ENCODE peak calls at places on chromosome 10, in four cellular contexts. One of them, this sample, is unnamed.

GRCh38 chr10:35182631-35183510 is 56.2 kb downstream of the CREM start:
- DNase-seq in K562: no peak
- DNase-seq in IMR-90: no peak
- DNase-seq in GM12878: no peak
- DNase-seq in this sample: no peak

GRCh38 chr10:93458821-93459257 is 23.3 kb downstream of the MYOF start:
- DNase-seq in K562: no peak
- DNase-seq in IMR-90: peak
- DNase-seq in GM12878: no peak
- DNase-seq in this sample: peak

GRCh38 chr10:123135415-123136141 is at the start of gene HMX3:
- DNase-seq in IMR-90: peak
- DNase-seq in GM12878: no peak
- DNase-seq in K562: peak
- DNase-seq in this sample: no peak

GRCh38 chr10:71773221-71773971 is at the start of gene VSIR:
- DNase-seq in GM12878: peak
- DNase-seq in IMR-90: peak
- DNase-seq in K562: peak
- DNase-seq in this sample: peak

GRCh38 chr10:75475470-75476182 is 44.2 kb downstream of the LRMDA start:
- DNase-seq in K562: no peak
- DNase-seq in IMR-90: no peak
- DNase-seq in GM12878: no peak
- DNase-seq in this sample: no peak

GRCh38 chr10:3623746-3624145 is 161.3 kb downstream of the KLF6 start:
- DNase-seq in IMR-90: peak
- DNase-seq in GM12878: peak
- DNase-seq in K562: no peak
- DNase-seq in this sample: no peak

GRCh38 chr10:27540672-27541071 is 36.6 kb downstream of the RAB18 start:
- DNase-seq in IMR-90: no peak
- DNase-seq in K562: no peak
- DNase-seq in GM12878: no peak
- DNase-seq in this sample: no peak

GRCh38 chr10:86803156-86803555 is 46.7 kb downstream of the BMPR1A start:
- DNase-seq in IMR-90: no peak
- DNase-seq in GM12878: no peak
- DNase-seq in K562: no peak
- DNase-seq in this sample: no peak

GRCh38 chr10:11881477-11882417 is 58.6 kb downstream of the PROSER2 start:
- DNase-seq in K562: peak
- DNase-seq in IMR-90: peak
- DNase-seq in GM12878: no peak
- DNase-seq in this sample: peak

GRCh38 chr10:51092402-51092801 is 18.1 kb downstream of the PRKG1 start:
- DNase-seq in K562: no peak
- DNase-seq in IMR-90: peak
- DNase-seq in GM12878: no peak
- DNase-seq in this sample: no peak

GRCh38 chr10:62024026-62024701 is 122.7 kb downstream of the ARID5B start:
- DNase-seq in K562: no peak
- DNase-seq in IMR-90: no peak
- DNase-seq in GM12878: no peak
- DNase-seq in this sample: no peak

GRCh38 chr10:59907537-59907917 is 1.2 kb upstream of the CCDC6 start:
- DNase-seq in K562: no peak
- DNase-seq in IMR-90: no peak
- DNase-seq in GM12878: no peak
- DNase-seq in this sample: no peak

GRCh38 chr10:49369216-49370162 is 26.4 kb downstream of the DRGX start:
- DNase-seq in IMR-90: no peak
- DNase-seq in K562: no peak
- DNase-seq in GM12878: no peak
- DNase-seq in this sample: no peak

GRCh38 chr10:129970404-129971364 is 6.6 kb upstream of the EBF3 start:
- DNase-seq in K562: no peak
- DNase-seq in GM12878: no peak
- DNase-seq in IMR-90: no peak
- DNase-seq in this sample: no peak

GRCh38 chr10:2949948-2950354 is 117.4 kb upstream of the PFKP start:
- DNase-seq in IMR-90: peak
- DNase-seq in GM12878: peak
- DNase-seq in K562: no peak
- DNase-seq in this sample: peak

GRCh38 chr10:75083972-75084833 is 27.3 kb upstream of the SAMD8 start:
- DNase-seq in IMR-90: peak
- DNase-seq in GM12878: no peak
- DNase-seq in K562: no peak
- DNase-seq in this sample: no peak

GRCh38 chr10:109886037-109886787 is 37.1 kb downstream of the XPNPEP1 start:
- DNase-seq in GM12878: no peak
- DNase-seq in K562: no peak
- DNase-seq in IMR-90: no peak
- DNase-seq in this sample: no peak

DNA sequence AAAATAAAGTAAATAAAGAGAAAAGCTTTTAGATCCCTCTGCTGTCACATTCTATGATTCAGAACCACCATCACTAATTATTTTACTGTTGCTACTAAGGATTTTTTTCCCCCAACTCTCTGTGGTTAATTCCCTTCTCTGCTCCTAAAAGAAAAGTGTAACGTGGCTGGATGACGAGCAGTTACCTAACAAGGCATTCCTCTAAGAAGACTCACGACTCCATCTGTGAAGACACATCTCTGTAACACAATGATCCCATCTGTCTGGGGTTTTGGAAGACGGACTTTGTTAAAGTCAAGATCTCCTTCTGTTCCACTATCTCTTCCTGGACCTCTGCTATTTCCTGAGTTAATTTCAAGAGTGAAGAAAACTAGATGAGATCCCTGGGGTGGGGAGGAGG is 179.9 kb downstream of the SFMBT2 start:
- DNase-seq in K562: no peak
- DNase-seq in IMR-90: peak
- DNase-seq in GM12878: no peak
- DNase-seq in this sample: no peak
- TF ChIP-seq ELK1 in K562: no peak
- TF ChIP-seq ELK1 in IMR-90: no peak
- TF ChIP-seq ELK1 in GM12878: no peak
- TF ChIP-seq ELK1 in this sample: no peak

GRCh38 chr10:120505866-120506265 is 48.8 kb downstream of the PLPP4 start:
- DNase-seq in GM12878: no peak
- DNase-seq in IMR-90: no peak
- DNase-seq in K562: no peak
- DNase-seq in this sample: no peak
- TF ChIP-seq ELK1 in GM12878: no peak
- TF ChIP-seq ELK1 in IMR-90: no peak
- TF ChIP-seq ELK1 in K562: no peak
- TF ChIP-seq ELK1 in this sample: no peak

GRCh38 chr10:125148021-125148439 is 12.3 kb downstream of the CTBP2 start:
- DNase-seq in IMR-90: no peak
- DNase-seq in GM12878: no peak
- DNase-seq in K562: peak
- DNase-seq in this sample: no peak
- TF ChIP-seq ELK1 in IMR-90: no peak
- TF ChIP-seq ELK1 in GM12878: no peak
- TF ChIP-seq ELK1 in K562: no peak
- TF ChIP-seq ELK1 in this sample: no peak

DNA sequence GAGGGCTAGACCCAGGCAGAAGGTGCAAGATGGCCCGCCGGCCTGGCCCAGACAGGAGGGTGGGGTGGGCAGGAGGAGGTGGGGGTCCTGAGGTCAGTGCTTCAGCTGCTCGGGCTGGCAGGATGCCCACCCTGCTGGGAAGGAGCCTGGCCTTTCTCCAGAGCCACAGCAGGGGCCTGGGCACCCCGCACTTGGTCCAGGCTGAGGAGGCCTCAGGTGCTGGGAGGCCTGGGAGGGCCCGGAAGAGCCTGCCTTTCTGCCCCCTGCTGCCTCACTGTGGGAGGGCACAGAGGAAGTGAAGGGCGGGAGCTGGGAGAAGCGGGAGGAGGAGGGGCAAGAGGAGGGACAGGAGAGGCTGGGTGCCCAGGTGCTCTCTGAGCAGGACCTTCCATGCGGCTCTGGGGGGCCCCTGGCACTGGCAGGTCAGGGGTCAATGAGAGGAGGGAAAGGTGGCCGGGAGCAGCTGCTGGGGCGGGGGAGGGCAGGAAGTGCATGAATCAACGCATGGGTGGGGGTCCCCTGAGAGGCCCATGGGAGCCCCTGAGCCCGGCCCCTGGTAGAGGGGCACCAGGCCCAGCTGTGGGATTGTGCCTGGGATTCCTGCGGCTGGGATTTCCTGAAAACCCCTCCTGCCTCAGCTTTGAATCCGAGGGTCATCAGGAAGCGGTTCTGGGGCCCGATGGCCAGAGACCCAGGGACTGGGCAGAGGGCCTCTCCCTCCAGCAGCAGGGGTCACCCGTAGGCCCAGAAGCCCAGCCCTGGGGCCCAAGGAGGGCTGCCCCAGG is 49.9 kb downstream of the PWWP2B start:
- DNase-seq in K562: peak
- DNase-seq in GM12878: peak
- DNase-seq in IMR-90: peak
- DNase-seq in this sample: peak
- TF ChIP-seq ELK1 in K562: no peak
- TF ChIP-seq ELK1 in GM12878: no peak
- TF ChIP-seq ELK1 in IMR-90: no peak
- TF ChIP-seq ELK1 in this sample: no peak

GRCh38 chr10:102120142-102120986 is at the start of gene LDB1:
- DNase-seq in K562: peak
- DNase-seq in IMR-90: peak
- DNase-seq in GM12878: no peak
- DNase-seq in this sample: peak

GRCh38 chr10:102120987-102121738 is 995 bp upstream of the LDB1 start:
- DNase-seq in GM12878: no peak
- DNase-seq in K562: peak
- DNase-seq in IMR-90: peak
- DNase-seq in this sample: no peak

GRCh38 chr10:102122450-102122849 is 2.3 kb upstream of the LDB1 start:
- DNase-seq in IMR-90: no peak
- DNase-seq in K562: no peak
- DNase-seq in GM12878: no peak
- DNase-seq in this sample: no peak

GRCh38 chr10:102123223-102123622 is 3.1 kb upstream of the LDB1 start:
- DNase-seq in IMR-90: no peak
- DNase-seq in K562: no peak
- DNase-seq in GM12878: no peak
- DNase-seq in this sample: no peak

GRCh38 chr10:102121739-102122372 is 1.7 kb upstream of the LDB1 start:
- DNase-seq in GM12878: no peak
- DNase-seq in K562: no peak
- DNase-seq in IMR-90: peak
- DNase-seq in this sample: no peak
- TF ChIP-seq ELK1 in GM12878: no peak
- TF ChIP-seq ELK1 in K562: no peak
- TF ChIP-seq ELK1 in IMR-90: no peak
- TF ChIP-seq ELK1 in this sample: no peak

DNA sequence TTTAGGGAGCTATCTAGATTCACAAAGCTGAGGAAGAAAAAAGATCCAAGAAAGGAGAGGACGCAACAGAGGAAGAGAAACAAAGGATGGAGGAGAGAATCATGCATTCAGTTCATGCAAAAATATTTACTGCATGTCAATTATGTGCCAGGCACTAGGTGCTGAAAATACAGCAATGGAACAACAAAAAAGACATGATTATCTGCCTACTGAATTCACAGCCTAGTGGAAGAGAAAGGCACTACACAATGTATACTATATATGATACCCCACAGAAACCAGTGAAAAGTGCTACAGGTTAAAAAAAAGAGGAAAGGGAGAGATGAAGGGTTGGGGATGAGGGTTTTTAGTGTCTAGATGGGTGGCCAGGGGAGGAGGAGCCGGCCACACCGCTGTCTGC is 520.4 kb upstream of the CELF2 start:
- DNase-seq in IMR-90: no peak
- DNase-seq in K562: no peak
- DNase-seq in GM12878: no peak
- DNase-seq in this sample: no peak
- TF ChIP-seq ELK1 in IMR-90: no peak
- TF ChIP-seq ELK1 in K562: no peak
- TF ChIP-seq ELK1 in GM12878: no peak
- TF ChIP-seq ELK1 in this sample: no peak

DNA sequence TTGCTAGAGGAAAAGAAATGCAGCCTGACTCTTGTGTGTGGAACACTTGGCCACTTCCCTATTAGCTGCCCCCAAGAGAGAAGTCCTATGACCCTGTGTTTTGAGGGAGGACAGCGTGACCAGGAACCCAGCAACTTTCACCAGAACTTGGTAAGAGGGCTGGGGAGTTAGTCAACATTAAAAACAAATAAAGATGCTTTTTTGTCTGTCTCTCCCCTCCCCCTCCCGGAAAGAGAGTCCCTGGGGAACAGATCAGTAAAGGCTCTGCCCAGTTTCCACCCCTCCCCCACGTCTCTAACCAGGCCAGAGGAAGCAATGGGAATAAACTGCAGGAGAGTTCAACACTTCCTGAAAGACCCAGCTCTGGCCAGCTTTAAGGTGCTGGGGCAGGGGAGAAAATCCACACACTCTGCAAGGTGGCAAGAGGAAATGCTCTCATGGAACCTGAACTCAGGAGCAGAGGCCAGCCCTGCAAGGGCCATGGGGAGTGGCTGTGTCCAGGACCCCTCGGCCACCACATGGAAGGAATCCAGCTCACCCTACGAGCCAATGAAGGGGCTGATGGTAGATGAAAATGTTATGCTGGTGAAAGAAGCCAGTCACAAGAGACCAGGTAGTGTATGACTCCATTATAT is 21.5 kb downstream of the SH3PXD2A start:
- DNase-seq in GM12878: no peak
- DNase-seq in IMR-90: no peak
- DNase-seq in K562: no peak
- DNase-seq in this sample: peak
- TF ChIP-seq ELK1 in GM12878: no peak
- TF ChIP-seq ELK1 in IMR-90: no peak
- TF ChIP-seq ELK1 in K562: no peak
- TF ChIP-seq ELK1 in this sample: no peak

DNA sequence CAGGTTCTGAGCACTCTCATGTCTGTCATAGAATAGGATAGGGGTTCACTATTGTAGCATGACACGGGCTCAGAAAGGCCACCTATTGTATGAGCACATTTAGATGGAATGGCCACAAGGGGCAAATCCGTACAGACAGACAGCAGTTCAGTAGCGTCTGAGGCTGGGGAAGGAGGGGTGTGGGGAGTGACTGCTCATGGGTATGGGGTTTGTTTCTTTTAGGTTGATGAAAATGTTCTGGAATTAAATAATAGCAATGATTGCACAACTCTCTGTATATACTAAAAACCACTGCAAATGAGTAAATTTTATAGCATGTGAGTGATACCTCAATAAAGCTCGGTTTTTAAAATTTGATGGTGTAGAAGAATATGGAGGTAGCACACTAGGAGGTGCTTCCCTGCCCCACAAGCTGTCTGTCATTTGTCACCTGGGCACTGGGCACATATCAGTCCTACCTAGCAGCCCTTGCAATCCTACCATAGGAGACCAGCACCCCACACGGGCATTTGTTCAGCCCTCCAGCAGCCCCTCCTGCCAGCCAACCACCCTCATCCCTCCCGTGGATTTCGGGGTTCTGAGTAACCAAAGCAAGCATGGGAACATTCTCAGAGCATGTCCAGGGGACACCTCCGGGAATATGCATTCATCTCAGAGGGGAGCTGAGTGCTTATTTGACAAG is 35.2 kb downstream of the KCNMA1 start:
- DNase-seq in GM12878: no peak
- DNase-seq in K562: no peak
- DNase-seq in IMR-90: peak
- DNase-seq in this sample: no peak
- TF ChIP-seq ELK1 in GM12878: no peak
- TF ChIP-seq ELK1 in K562: no peak
- TF ChIP-seq ELK1 in IMR-90: no peak
- TF ChIP-seq ELK1 in this sample: no peak